ENCODE peak calls at places on chromosome 13, in four cellular contexts. One of them, this sample, is unnamed.

GRCh38 chr13:21674271-21675009 is 3.6 kb downstream of the FGF9 start:
- DNase-seq in A549: no peak
- DNase-seq in K562: peak
- DNase-seq in HepG2: no peak
- DNase-seq in this sample: no peak

GRCh38 chr13:90447735-90448103 is 899.8 kb upstream of the MIR17HG start:
- DNase-seq in A549: peak
- DNase-seq in K562: no peak
- DNase-seq in HepG2: no peak
- DNase-seq in this sample: no peak

GRCh38 chr13:60838581-60838980 is 441.6 kb downstream of the TDRD3 start:
- DNase-seq in A549: no peak
- DNase-seq in K562: no peak
- DNase-seq in HepG2: no peak
- DNase-seq in this sample: no peak

GRCh38 chr13:91809161-91809560 is 410.7 kb downstream of the GPC5 start:
- DNase-seq in A549: no peak
- DNase-seq in K562: no peak
- DNase-seq in HepG2: no peak
- DNase-seq in this sample: no peak

GRCh38 chr13:30622551-30622950 is 4.8 kb downstream of the USPL1 start:
- DNase-seq in A549: no peak
- DNase-seq in K562: no peak
- DNase-seq in HepG2: no peak
- DNase-seq in this sample: no peak

GRCh38 chr13:45441633-45442032 is 23.1 kb upstream of the COG3 start:
- DNase-seq in A549: peak
- DNase-seq in K562: no peak
- DNase-seq in HepG2: peak
- DNase-seq in this sample: peak

GRCh38 chr13:33787051-33787591 is 30.8 kb upstream of the RFC3 start:
- DNase-seq in A549: no peak
- DNase-seq in K562: no peak
- DNase-seq in HepG2: no peak
- DNase-seq in this sample: peak

GRCh38 chr13:93309886-93310520 is 83.4 kb downstream of the GPC6 start:
- DNase-seq in A549: peak
- DNase-seq in K562: no peak
- DNase-seq in HepG2: peak
- DNase-seq in this sample: no peak

GRCh38 chr13:114072421-114072820 is 60.0 kb downstream of the RASA3 start:
- DNase-seq in A549: no peak
- DNase-seq in K562: no peak
- DNase-seq in HepG2: no peak
- DNase-seq in this sample: no peak

GRCh38 chr13:94860981-94861407 is 148.6 kb upstream of the SOX21 start:
- DNase-seq in A549: no peak
- DNase-seq in K562: no peak
- DNase-seq in HepG2: no peak
- DNase-seq in this sample: no peak

GRCh38 chr13:103351035-103351828 is 285.0 kb upstream of the SLC10A2 start:
- DNase-seq in A549: no peak
- DNase-seq in K562: no peak
- DNase-seq in HepG2: no peak
- DNase-seq in this sample: no peak

GRCh38 chr13:85520445-85520844 is 278.8 kb downstream of the SLITRK6 start:
- DNase-seq in A549: no peak
- DNase-seq in K562: no peak
- DNase-seq in HepG2: no peak
- DNase-seq in this sample: no peak

GRCh38 chr13:24638096-24638495 is 42.1 kb upstream of the ATP12A start:
- DNase-seq in A549: no peak
- DNase-seq in K562: no peak
- DNase-seq in HepG2: no peak
- DNase-seq in this sample: no peak

GRCh38 chr13:74662895-74663294 is 528.7 kb upstream of the KLF12 start:
- DNase-seq in A549: no peak
- DNase-seq in K562: no peak
- DNase-seq in HepG2: no peak
- DNase-seq in this sample: no peak

GRCh38 chr13:87889241-87889640 is 218.1 kb downstream of the SLITRK5 start:
- DNase-seq in A549: no peak
- DNase-seq in K562: no peak
- DNase-seq in HepG2: no peak
- DNase-seq in this sample: no peak

GRCh38 chr13:101146101-101146898 is 270.0 kb downstream of the NALCN start:
- DNase-seq in A549: no peak
- DNase-seq in K562: no peak
- DNase-seq in HepG2: no peak
- DNase-seq in this sample: no peak

GRCh38 chr13:110400786-110401533 is 93.9 kb downstream of the COL4A2 start:
- DNase-seq in A549: no peak
- DNase-seq in K562: no peak
- DNase-seq in HepG2: no peak
- DNase-seq in this sample: no peak

GRCh38 chr13:93690139-93690538 is 463.5 kb downstream of the GPC6 start:
- DNase-seq in A549: no peak
- DNase-seq in K562: no peak
- DNase-seq in HepG2: peak
- DNase-seq in this sample: no peak

GRCh38 chr13:93687261-93687660 is 460.7 kb downstream of the GPC6 start:
- DNase-seq in A549: no peak
- DNase-seq in K562: no peak
- DNase-seq in HepG2: no peak
- DNase-seq in this sample: no peak

GRCh38 chr13:113628291-113629270 is 29.4 kb downstream of the ATP4B start:
- DNase-seq in A549: no peak
- DNase-seq in K562: no peak
- DNase-seq in HepG2: no peak
- DNase-seq in this sample: no peak

GRCh38 chr13:44230071-44230470 is 143.6 kb upstream of the SERP2 start:
- DNase-seq in A549: no peak
- DNase-seq in K562: no peak
- DNase-seq in HepG2: no peak
- DNase-seq in this sample: no peak

GRCh38 chr13:107881362-107881761 is 334.0 kb downstream of the LIG4 start:
- DNase-seq in A549: no peak
- DNase-seq in K562: no peak
- DNase-seq in HepG2: no peak
- DNase-seq in this sample: no peak

GRCh38 chr13:85312071-85312470 is 487.1 kb downstream of the SLITRK6 start:
- DNase-seq in A549: no peak
- DNase-seq in K562: no peak
- DNase-seq in HepG2: no peak
- DNase-seq in this sample: no peak

GRCh38 chr13:22061806-22062391 is 391.0 kb downstream of the FGF9 start:
- DNase-seq in A549: no peak
- DNase-seq in K562: no peak
- DNase-seq in HepG2: no peak
- DNase-seq in this sample: peak

DNA sequence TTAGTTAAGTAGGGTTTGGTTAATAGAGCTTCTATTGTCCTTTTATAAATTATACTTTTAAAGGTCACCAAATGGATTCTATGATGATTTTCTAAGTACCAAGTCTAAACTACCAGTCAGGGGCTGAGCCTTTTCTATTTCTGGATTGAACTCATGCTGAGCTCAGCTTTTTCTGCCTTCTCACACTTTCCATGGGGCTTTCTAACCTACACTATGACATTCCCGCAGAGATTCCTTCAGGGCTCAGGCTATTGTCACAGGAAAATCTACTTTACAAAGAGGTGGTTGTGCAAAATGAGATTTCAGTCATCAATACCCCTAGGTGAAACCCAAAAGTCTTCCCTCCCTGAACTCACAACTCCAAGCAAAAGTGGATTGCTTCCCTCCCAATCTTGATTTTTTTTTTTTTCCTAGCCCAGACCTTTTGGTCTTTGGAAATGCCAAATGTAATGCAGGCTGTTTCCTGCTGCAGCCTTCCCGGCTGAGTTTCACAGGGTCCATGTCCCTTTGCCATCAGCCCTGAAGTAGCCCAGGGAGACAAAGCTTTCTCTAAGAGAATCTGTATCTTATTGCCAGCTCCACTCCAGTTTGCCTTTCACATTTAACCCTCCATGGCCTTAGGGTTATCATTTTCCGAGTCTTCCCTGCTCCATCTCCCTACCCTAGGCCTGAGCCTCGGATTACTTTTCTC is 13.6 kb downstream of the C13orf42 start:
- DNase-seq in A549: no peak
- DNase-seq in K562: no peak
- DNase-seq in HepG2: no peak
- DNase-seq in this sample: no peak
- TF ChIP-seq ESRRA in A549: no peak
- TF ChIP-seq ESRRA in K562: no peak
- TF ChIP-seq ESRRA in HepG2: no peak
- TF ChIP-seq ESRRA in this sample: no peak

DNA sequence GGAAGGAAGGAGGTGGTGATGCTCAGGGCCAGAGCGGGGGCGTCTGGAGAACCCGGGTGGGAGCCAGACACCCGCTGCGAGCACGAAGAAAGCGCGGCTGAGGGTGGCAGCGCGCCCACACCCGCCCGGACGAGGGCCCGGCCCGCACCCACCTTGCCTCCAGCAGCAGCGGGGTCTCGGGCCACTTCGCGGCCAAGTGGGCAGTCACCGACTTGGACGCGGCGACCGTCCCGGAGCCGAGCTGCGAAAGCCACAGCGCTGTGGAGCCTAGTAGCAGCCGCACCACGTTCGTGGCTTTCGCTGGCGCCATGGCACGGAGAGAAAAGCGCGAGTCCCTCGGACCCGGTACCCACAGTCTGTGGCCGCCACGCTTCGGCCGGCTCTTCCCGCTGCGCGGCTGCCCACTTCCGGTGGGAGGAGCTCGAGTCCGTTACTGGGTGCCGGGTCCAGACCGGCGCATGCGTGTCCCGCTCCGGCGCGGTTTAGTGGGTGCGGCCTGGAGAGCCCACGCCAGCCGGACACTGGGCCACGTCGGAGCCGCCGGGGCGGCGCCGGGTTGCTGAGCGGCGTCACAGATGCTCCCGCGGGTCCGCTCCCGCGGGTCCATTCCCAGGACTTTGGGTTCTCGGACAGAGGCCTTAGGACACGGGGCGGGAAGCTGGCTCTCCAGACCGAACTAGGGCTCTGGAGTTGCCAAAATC is at the start of gene UGGT2:
- DNase-seq in A549: peak
- DNase-seq in K562: peak
- DNase-seq in HepG2: peak
- DNase-seq in this sample: peak
- TF ChIP-seq CHD2 in A549: no peak
- TF ChIP-seq CHD2 in K562: no peak
- TF ChIP-seq CHD2 in HepG2: no peak
- TF ChIP-seq CHD2 in this sample: no peak

DNA sequence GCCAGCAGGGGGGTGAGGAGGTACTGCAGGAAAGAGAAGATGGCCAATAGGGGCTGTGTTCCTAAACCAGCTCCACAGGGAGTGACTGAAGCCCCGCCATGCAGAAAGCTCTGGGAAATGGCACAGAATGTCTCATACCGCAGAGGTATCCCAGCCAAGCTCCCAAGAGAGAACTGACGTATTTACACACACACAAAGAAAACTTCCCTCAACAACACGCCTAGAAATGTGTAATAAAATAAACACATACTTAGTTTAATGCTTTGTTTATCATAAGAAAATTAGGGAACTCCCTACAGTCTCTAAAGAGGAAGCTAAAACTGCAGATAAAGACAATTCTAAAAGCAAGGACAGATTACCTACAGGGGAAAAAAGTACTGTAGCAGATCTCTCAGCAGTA is 40.0 kb downstream of the ESD start:
- DNase-seq in A549: no peak
- DNase-seq in K562: no peak
- DNase-seq in HepG2: no peak
- DNase-seq in this sample: no peak
- TF ChIP-seq ESRRA in A549: no peak
- TF ChIP-seq ESRRA in K562: no peak
- TF ChIP-seq ESRRA in HepG2: no peak
- TF ChIP-seq ESRRA in this sample: no peak

DNA sequence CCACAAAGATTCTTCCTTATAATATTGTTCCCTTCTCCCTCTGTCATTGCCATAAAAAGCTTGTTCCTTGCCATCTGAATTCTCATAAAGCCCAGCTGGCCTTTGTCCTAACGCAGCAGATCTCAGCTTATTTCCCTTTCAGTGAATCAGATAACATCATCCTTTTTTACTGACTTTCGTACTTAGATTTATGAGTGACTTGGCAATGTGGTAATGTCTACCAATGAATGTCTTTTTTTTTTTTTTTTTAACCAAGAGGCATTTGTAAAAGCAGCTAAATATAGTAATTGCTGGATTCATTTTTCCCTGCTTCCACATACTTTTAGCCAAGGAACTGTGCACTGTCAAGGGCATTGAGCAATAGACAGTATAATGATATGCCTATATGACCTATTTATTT is 82.0 kb upstream of the RUBCNL start:
- DNase-seq in A549: no peak
- DNase-seq in K562: no peak
- DNase-seq in HepG2: no peak
- DNase-seq in this sample: no peak
- TF ChIP-seq CHD2 in A549: no peak
- TF ChIP-seq CHD2 in K562: no peak
- TF ChIP-seq CHD2 in HepG2: no peak
- TF ChIP-seq CHD2 in this sample: no peak

GRCh38 chr13:37446503-37446902 is 152.1 kb downstream of the POSTN start:
- DNase-seq in A549: no peak
- DNase-seq in K562: no peak
- DNase-seq in HepG2: no peak
- DNase-seq in this sample: no peak

GRCh38 chr13:37442996-37443395 is 155.6 kb downstream of the POSTN start:
- DNase-seq in A549: no peak
- DNase-seq in K562: no peak
- DNase-seq in HepG2: no peak
- DNase-seq in this sample: no peak

GRCh38 chr13:37448072-37448471 is 150.5 kb downstream of the POSTN start:
- DNase-seq in A549: no peak
- DNase-seq in K562: no peak
- DNase-seq in HepG2: no peak
- DNase-seq in this sample: no peak

DNA sequence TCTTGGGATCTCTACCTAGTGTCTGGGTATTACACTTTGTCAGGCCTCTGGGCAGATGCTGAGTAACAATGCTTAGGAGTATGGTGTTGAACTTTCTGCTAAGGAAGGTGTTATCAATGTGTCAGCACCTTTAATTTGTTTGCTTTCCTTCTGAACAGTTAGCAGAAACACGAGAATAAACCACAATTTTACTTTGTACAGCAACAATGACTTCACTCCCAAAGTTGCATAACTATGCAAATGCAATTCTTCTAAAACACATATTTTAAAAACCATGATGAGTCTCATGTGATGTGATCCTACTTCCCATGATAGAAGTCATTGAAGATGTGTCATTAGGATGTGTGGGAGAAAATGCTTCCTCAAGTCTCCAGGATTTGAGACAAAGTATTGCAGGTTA is 155.0 kb downstream of the POSTN start:
- DNase-seq in A549: no peak
- DNase-seq in K562: no peak
- DNase-seq in HepG2: no peak
- DNase-seq in this sample: no peak
- TF ChIP-seq ESRRA in A549: no peak
- TF ChIP-seq ESRRA in K562: no peak
- TF ChIP-seq ESRRA in HepG2: no peak
- TF ChIP-seq ESRRA in this sample: no peak